ENCODE peak calls at places on chromosomes 5 and 9, in four cellular contexts. One of them, this sample, is unnamed.

GRCh38 chr5:158245513-158245912 is 386.6 kb upstream of the CLINT1 start:
- DNase-seq in fibroblast of villous mesenchyme: no peak
- DNase-seq in foreskin fibroblast: no peak
- DNase-seq in cardiac fibroblast: no peak
- DNase-seq in this sample: no peak

GRCh38 chr5:20524956-20525529 is 537.0 kb upstream of the CDH18 start:
- DNase-seq in fibroblast of villous mesenchyme: peak
- DNase-seq in foreskin fibroblast: no peak
- DNase-seq in cardiac fibroblast: no peak
- DNase-seq in this sample: no peak

GRCh38 chr9:128927731-128928411 is 7.1 kb downstream of the PHYHD1 start:
- DNase-seq in fibroblast of villous mesenchyme: peak
- DNase-seq in foreskin fibroblast: peak
- DNase-seq in cardiac fibroblast: peak
- DNase-seq in this sample: peak

GRCh38 chr9:137432687-137433348 is 8.3 kb downstream of the ENTPD8 start:
- DNase-seq in fibroblast of villous mesenchyme: no peak
- DNase-seq in foreskin fibroblast: no peak
- DNase-seq in cardiac fibroblast: no peak
- DNase-seq in this sample: no peak

GRCh38 chr5:25416960-25417359 is 772.2 kb upstream of the CDH10 start:
- DNase-seq in fibroblast of villous mesenchyme: no peak
- DNase-seq in foreskin fibroblast: no peak
- DNase-seq in cardiac fibroblast: no peak
- DNase-seq in this sample: no peak

GRCh38 chr5:106121972-106122605 is 1548.6 kb downstream of the EFNA5 start:
- DNase-seq in fibroblast of villous mesenchyme: peak
- DNase-seq in foreskin fibroblast: no peak
- DNase-seq in cardiac fibroblast: peak
- DNase-seq in this sample: peak

GRCh38 chr9:6869081-6869948 is 111.5 kb downstream of the KDM4C start:
- DNase-seq in fibroblast of villous mesenchyme: peak
- DNase-seq in foreskin fibroblast: no peak
- DNase-seq in cardiac fibroblast: peak
- DNase-seq in this sample: peak

GRCh38 chr9:70013598-70014196 is 30.0 kb upstream of the MAMDC2 start:
- DNase-seq in fibroblast of villous mesenchyme: peak
- DNase-seq in foreskin fibroblast: peak
- DNase-seq in cardiac fibroblast: peak
- DNase-seq in this sample: peak

GRCh38 chr5:126368239-126368812 is 54.9 kb upstream of the GRAMD2B start:
- DNase-seq in fibroblast of villous mesenchyme: peak
- DNase-seq in foreskin fibroblast: no peak
- DNase-seq in cardiac fibroblast: no peak
- DNase-seq in this sample: peak

GRCh38 chr9:87557996-87558395 is 60.3 kb downstream of the DAPK1 start:
- DNase-seq in fibroblast of villous mesenchyme: peak
- DNase-seq in foreskin fibroblast: no peak
- DNase-seq in cardiac fibroblast: peak
- DNase-seq in this sample: peak

GRCh38 chr9:35432076-35432475 is 57.8 kb upstream of the RUSC2 start:
- DNase-seq in fibroblast of villous mesenchyme: no peak
- DNase-seq in foreskin fibroblast: no peak
- DNase-seq in cardiac fibroblast: no peak
- DNase-seq in this sample: no peak

GRCh38 chr5:143649869-143650268 is 162.1 kb upstream of the HMHB1 start:
- DNase-seq in fibroblast of villous mesenchyme: peak
- DNase-seq in foreskin fibroblast: no peak
- DNase-seq in cardiac fibroblast: no peak
- DNase-seq in this sample: peak

GRCh38 chr5:69099302-69099701 is 5.5 kb downstream of the SLC30A5 start:
- DNase-seq in fibroblast of villous mesenchyme: peak
- DNase-seq in foreskin fibroblast: no peak
- DNase-seq in cardiac fibroblast: no peak
- DNase-seq in this sample: no peak

GRCh38 chr5:41527201-41527779 is 16.9 kb upstream of the PLCXD3 start:
- DNase-seq in fibroblast of villous mesenchyme: peak
- DNase-seq in foreskin fibroblast: peak
- DNase-seq in cardiac fibroblast: peak
- DNase-seq in this sample: peak

GRCh38 chr5:74095871-74096270 is 469.9 kb downstream of the ARHGEF28 start:
- DNase-seq in fibroblast of villous mesenchyme: peak
- DNase-seq in foreskin fibroblast: no peak
- DNase-seq in cardiac fibroblast: peak
- DNase-seq in this sample: peak

GRCh38 chr5:171365351-171365750 is 22.3 kb upstream of the NPM1 start:
- DNase-seq in fibroblast of villous mesenchyme: peak
- DNase-seq in foreskin fibroblast: no peak
- DNase-seq in cardiac fibroblast: peak
- DNase-seq in this sample: no peak

GRCh38 chr5:13704401-13704800 is 240.1 kb downstream of the DNAH5 start:
- DNase-seq in fibroblast of villous mesenchyme: no peak
- DNase-seq in foreskin fibroblast: no peak
- DNase-seq in cardiac fibroblast: no peak
- DNase-seq in this sample: no peak

GRCh38 chr5:132655821-132656773 is 1.9 kb upstream of the IL13 start:
- DNase-seq in fibroblast of villous mesenchyme: peak
- DNase-seq in foreskin fibroblast: no peak
- DNase-seq in cardiac fibroblast: peak
- DNase-seq in this sample: peak

GRCh38 chr5:153749941-153750340 is 259.5 kb downstream of the GRIA1 start:
- DNase-seq in fibroblast of villous mesenchyme: no peak
- DNase-seq in foreskin fibroblast: peak
- DNase-seq in cardiac fibroblast: no peak
- DNase-seq in this sample: peak

GRCh38 chr9:81626511-81626910 is 62.8 kb downstream of the TLE1 start:
- DNase-seq in fibroblast of villous mesenchyme: no peak
- DNase-seq in foreskin fibroblast: peak
- DNase-seq in cardiac fibroblast: no peak
- DNase-seq in this sample: peak

GRCh38 chr9:120534266-120534665 is 45.7 kb downstream of the CDK5RAP2 start:
- DNase-seq in fibroblast of villous mesenchyme: no peak
- DNase-seq in foreskin fibroblast: no peak
- DNase-seq in cardiac fibroblast: no peak
- DNase-seq in this sample: no peak

GRCh38 chr9:70061776-70062175 is 18.1 kb downstream of the MAMDC2 start:
- DNase-seq in fibroblast of villous mesenchyme: no peak
- DNase-seq in foreskin fibroblast: peak
- DNase-seq in cardiac fibroblast: no peak
- DNase-seq in this sample: no peak

GRCh38 chr5:180618830-180619562 is 27.7 kb upstream of the SCGB3A1 start:
- DNase-seq in fibroblast of villous mesenchyme: peak
- DNase-seq in foreskin fibroblast: peak
- DNase-seq in cardiac fibroblast: peak
- DNase-seq in this sample: peak

GRCh38 chr9:122036988-122037387 is 56.1 kb downstream of the TTLL11 start:
- DNase-seq in fibroblast of villous mesenchyme: peak
- DNase-seq in foreskin fibroblast: peak
- DNase-seq in cardiac fibroblast: peak
- DNase-seq in this sample: peak

GRCh38 chr9:13726746-13727145 is 447.3 kb upstream of the MPDZ start:
- DNase-seq in fibroblast of villous mesenchyme: no peak
- DNase-seq in foreskin fibroblast: no peak
- DNase-seq in cardiac fibroblast: no peak
- DNase-seq in this sample: no peak

GRCh38 chr9:16213781-16214515 is 656.5 kb downstream of the BNC2 start:
- DNase-seq in fibroblast of villous mesenchyme: peak
- DNase-seq in foreskin fibroblast: peak
- DNase-seq in cardiac fibroblast: peak
- DNase-seq in this sample: peak

GRCh38 chr9:36543916-36544315 is 28.8 kb upstream of the MELK start:
- DNase-seq in fibroblast of villous mesenchyme: no peak
- DNase-seq in foreskin fibroblast: peak
- DNase-seq in cardiac fibroblast: peak
- DNase-seq in this sample: peak

GRCh38 chr9:107991581-107991980 is 502.0 kb upstream of the KLF4 start:
- DNase-seq in fibroblast of villous mesenchyme: no peak
- DNase-seq in foreskin fibroblast: no peak
- DNase-seq in cardiac fibroblast: no peak
- DNase-seq in this sample: no peak

GRCh38 chr5:54758038-54758437 is 227.4 kb downstream of the ESM1 start:
- DNase-seq in fibroblast of villous mesenchyme: peak
- DNase-seq in foreskin fibroblast: peak
- DNase-seq in cardiac fibroblast: peak
- DNase-seq in this sample: peak

GRCh38 chr5:16889972-16890519 is 46.0 kb downstream of the MYO10 start:
- DNase-seq in fibroblast of villous mesenchyme: peak
- DNase-seq in foreskin fibroblast: no peak
- DNase-seq in cardiac fibroblast: peak
- DNase-seq in this sample: peak

GRCh38 chr5:139592289-139592688 is 31.1 kb downstream of the UBE2D2 start:
- DNase-seq in fibroblast of villous mesenchyme: no peak
- DNase-seq in foreskin fibroblast: no peak
- DNase-seq in cardiac fibroblast: no peak
- DNase-seq in this sample: no peak

GRCh38 chr9:114072181-114073140 is 5.6 kb downstream of the AMBP start:
- DNase-seq in fibroblast of villous mesenchyme: no peak
- DNase-seq in foreskin fibroblast: no peak
- DNase-seq in cardiac fibroblast: peak
- DNase-seq in this sample: peak

GRCh38 chr9:95720496-95720895 is 155.0 kb upstream of the ERCC6L2 start:
- DNase-seq in fibroblast of villous mesenchyme: no peak
- DNase-seq in foreskin fibroblast: no peak
- DNase-seq in cardiac fibroblast: no peak
- DNase-seq in this sample: no peak

GRCh38 chr5:154683101-154683757 is 71.9 kb upstream of the LARP1 start:
- DNase-seq in fibroblast of villous mesenchyme: no peak
- DNase-seq in foreskin fibroblast: no peak
- DNase-seq in cardiac fibroblast: no peak
- DNase-seq in this sample: no peak

GRCh38 chr5:173582198-173583092 is 34.0 kb downstream of the BOD1 start:
- DNase-seq in fibroblast of villous mesenchyme: peak
- DNase-seq in foreskin fibroblast: no peak
- DNase-seq in cardiac fibroblast: peak
- DNase-seq in this sample: peak

DNA sequence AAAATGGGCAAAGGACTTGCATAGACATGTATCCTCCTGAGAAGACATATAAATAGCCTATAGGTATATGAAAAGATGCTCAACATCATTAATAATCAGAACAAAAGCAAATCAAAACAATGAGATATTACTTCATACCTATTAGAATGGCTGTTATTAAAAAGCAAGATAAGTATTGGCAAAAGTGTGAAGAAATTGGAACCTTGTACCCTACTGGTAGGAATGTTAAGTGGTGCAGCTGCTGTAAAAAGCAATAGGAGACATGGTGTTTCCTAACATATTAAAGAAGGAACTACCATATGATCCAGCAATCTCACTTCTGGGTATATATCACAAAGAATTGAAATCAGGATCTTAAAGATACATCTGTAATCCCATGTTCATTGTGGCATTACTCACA is 69.8 kb upstream of the PRR16 start:
- DNase-seq in fibroblast of villous mesenchyme: no peak
- DNase-seq in foreskin fibroblast: no peak
- DNase-seq in cardiac fibroblast: no peak
- DNase-seq in this sample: no peak
- TF ChIP-seq CTCF in fibroblast of villous mesenchyme: no peak
- TF ChIP-seq CTCF in foreskin fibroblast: no peak
- TF ChIP-seq CTCF in cardiac fibroblast: peak
- TF ChIP-seq CTCF in this sample: no peak

GRCh38 chr5:42950091-42950465 is 90.0 kb downstream of the ANXA2R start:
- DNase-seq in fibroblast of villous mesenchyme: no peak
- DNase-seq in foreskin fibroblast: no peak
- DNase-seq in cardiac fibroblast: no peak
- DNase-seq in this sample: no peak

GRCh38 chr5:42951169-42951846 is 88.8 kb downstream of the ANXA2R start:
- DNase-seq in fibroblast of villous mesenchyme: peak
- DNase-seq in foreskin fibroblast: no peak
- DNase-seq in cardiac fibroblast: peak
- DNase-seq in this sample: peak

GRCh38 chr5:42950466-42951168 is 89.5 kb downstream of the ANXA2R start:
- DNase-seq in fibroblast of villous mesenchyme: peak
- DNase-seq in foreskin fibroblast: peak
- DNase-seq in cardiac fibroblast: peak
- DNase-seq in this sample: peak

GRCh38 chr5:42949348-42950090 is 90.6 kb downstream of the ANXA2R start:
- DNase-seq in fibroblast of villous mesenchyme: peak
- DNase-seq in foreskin fibroblast: peak
- DNase-seq in cardiac fibroblast: peak
- DNase-seq in this sample: peak

GRCh38 chr5:42948961-42949347 is 91.2 kb downstream of the ANXA2R start:
- DNase-seq in fibroblast of villous mesenchyme: no peak
- DNase-seq in foreskin fibroblast: no peak
- DNase-seq in cardiac fibroblast: no peak
- DNase-seq in this sample: no peak
- H3K4me3 ChIP-seq in fibroblast of villous mesenchyme: peak
- H3K4me3 ChIP-seq in foreskin fibroblast: peak
- H3K4me3 ChIP-seq in cardiac fibroblast: peak
- H3K4me3 ChIP-seq in this sample: peak

DNA sequence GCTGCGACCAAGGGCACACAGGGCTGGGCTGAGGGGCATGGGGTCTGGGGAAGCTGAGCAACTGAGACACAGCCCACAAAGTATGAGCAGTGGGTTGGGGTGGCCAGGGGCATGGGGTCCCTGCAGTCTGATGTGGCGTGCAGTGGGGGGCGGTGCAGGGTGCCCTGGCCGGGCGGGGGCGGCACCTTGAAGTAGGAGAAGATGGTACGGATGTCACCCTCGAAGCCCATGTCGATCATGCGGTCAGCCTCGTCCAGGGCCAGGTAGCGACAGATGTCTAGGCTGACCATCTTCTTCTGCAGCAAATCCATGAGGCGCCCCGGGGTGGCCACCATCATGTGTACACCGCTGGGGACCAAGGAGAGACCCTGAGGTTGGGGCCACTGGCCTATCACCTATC is 3.3 kb downstream of the DDX41 start:
- DNase-seq in fibroblast of villous mesenchyme: no peak
- DNase-seq in foreskin fibroblast: no peak
- DNase-seq in cardiac fibroblast: no peak
- DNase-seq in this sample: no peak
- TF ChIP-seq CTCF in fibroblast of villous mesenchyme: no peak
- TF ChIP-seq CTCF in foreskin fibroblast: no peak
- TF ChIP-seq CTCF in cardiac fibroblast: no peak
- TF ChIP-seq CTCF in this sample: no peak

DNA sequence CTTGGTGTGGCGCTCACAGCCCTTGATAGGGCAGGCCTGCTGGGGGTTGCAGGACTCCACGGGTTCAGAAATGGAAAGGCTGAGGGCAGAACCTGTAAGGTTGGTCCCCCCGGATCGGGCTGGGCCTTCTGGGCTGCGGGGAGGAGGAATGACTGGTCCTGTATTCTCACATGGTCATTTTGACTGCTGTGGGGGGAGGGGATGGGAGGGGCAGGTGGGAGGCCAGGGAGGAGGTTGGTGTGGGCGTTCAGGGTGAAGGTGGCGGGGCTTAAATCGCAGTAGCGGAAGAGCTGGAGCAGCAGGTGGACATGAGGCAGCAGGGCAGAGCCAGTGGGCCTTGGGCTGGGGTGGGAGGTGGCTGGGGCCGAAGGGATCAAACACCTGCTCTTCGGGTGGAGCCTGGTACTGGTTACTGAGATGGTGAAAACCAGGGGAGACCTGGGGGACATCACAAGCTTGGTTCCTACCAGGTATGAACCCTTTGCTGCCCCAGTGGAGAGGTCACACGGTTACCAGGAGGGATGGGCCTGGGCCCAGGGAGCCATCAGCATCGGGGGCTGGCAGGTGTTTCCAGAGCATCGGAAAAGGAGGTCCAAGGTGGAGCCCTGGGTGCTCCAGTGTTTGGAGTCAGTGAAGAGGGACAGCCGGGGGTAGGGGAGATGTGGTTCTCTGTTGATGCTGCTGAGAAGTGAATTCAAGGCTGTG is 1.8 kb downstream of the MRPS2 start:
- DNase-seq in fibroblast of villous mesenchyme: no peak
- DNase-seq in foreskin fibroblast: no peak
- DNase-seq in cardiac fibroblast: no peak
- DNase-seq in this sample: no peak
- H3K4me3 ChIP-seq in fibroblast of villous mesenchyme: no peak
- H3K4me3 ChIP-seq in foreskin fibroblast: peak
- H3K4me3 ChIP-seq in cardiac fibroblast: no peak
- H3K4me3 ChIP-seq in this sample: no peak